ENCODE peak calls at places on chromosomes 12 and 14, in five cellular contexts. One of them, this sample, is unnamed.
A peak's percentile ranks its signal among the peaks of the same experiment; 100 is the strongest.

GRCh38 chr14:99261916-99262787 is 9.8 kb downstream of the BCL11B start:
- DNase-seq in GM12878: no peak
- DNase-seq in H1: no peak
- DNase-seq in HepG2: no peak
- DNase-seq in NT2/D1: no peak
- DNase-seq in this sample: no peak

GRCh38 chr14:80403036-80403435 is 191.7 kb upstream of the DIO2 start:
- DNase-seq in H1: no peak
- DNase-seq in HepG2: no peak
- DNase-seq in NT2/D1: no peak
- DNase-seq in GM12878: no peak
- DNase-seq in this sample: no peak

GRCh38 chr14:100591453-100592371 is 4.5 kb upstream of the BEGAIN start:
- DNase-seq in GM12878: no peak
- DNase-seq in HepG2: no peak
- DNase-seq in NT2/D1: no peak
- DNase-seq in H1: no peak
- DNase-seq in this sample: no peak

GRCh38 chr12:1204581-1205121 is 213.6 kb downstream of the ERC1 start:
- DNase-seq in GM12878: peak; percentile 56
- DNase-seq in NT2/D1: no peak
- DNase-seq in H1: no peak
- DNase-seq in HepG2: no peak
- DNase-seq in this sample: no peak

GRCh38 chr14:96121660-96122395 is 82.7 kb downstream of the C14orf132 start:
- DNase-seq in GM12878: no peak
- DNase-seq in NT2/D1: no peak
- DNase-seq in H1: no peak
- DNase-seq in HepG2: no peak
- DNase-seq in this sample: no peak

GRCh38 chr12:49897276-49897675 is 6.4 kb downstream of the FAIM2 start:
- DNase-seq in GM12878: no peak
- DNase-seq in H1: no peak
- DNase-seq in HepG2: no peak
- DNase-seq in NT2/D1: no peak
- DNase-seq in this sample: no peak

GRCh38 chr12:132524405-132524804 is 34.5 kb downstream of the FBRSL1 start:
- DNase-seq in NT2/D1: no peak
- DNase-seq in GM12878: no peak
- DNase-seq in HepG2: no peak
- DNase-seq in H1: no peak
- DNase-seq in this sample: no peak

GRCh38 chr12:59823535-59823934 is 227.7 kb downstream of the SLC16A7 start:
- DNase-seq in GM12878: no peak
- DNase-seq in H1: no peak
- DNase-seq in NT2/D1: no peak
- DNase-seq in HepG2: no peak
- DNase-seq in this sample: no peak

GRCh38 chr14:91484186-91484585 is 25.9 kb downstream of the PPP4R3A start:
- DNase-seq in H1: no peak
- DNase-seq in HepG2: no peak
- DNase-seq in GM12878: no peak
- DNase-seq in NT2/D1: no peak
- DNase-seq in this sample: no peak

GRCh38 chr12:66032739-66033138 is 97.8 kb downstream of the LLPH start:
- DNase-seq in NT2/D1: no peak
- DNase-seq in H1: no peak
- DNase-seq in HepG2: no peak
- DNase-seq in GM12878: no peak
- DNase-seq in this sample: no peak

GRCh38 chr14:77043984-77044485 is 15.5 kb upstream of the IRF2BPL start:
- DNase-seq in NT2/D1: no peak
- DNase-seq in HepG2: no peak
- DNase-seq in H1: no peak
- DNase-seq in GM12878: no peak
- DNase-seq in this sample: no peak

GRCh38 chr14:38992067-38992835 is 110.8 kb downstream of the SEC23A start:
- DNase-seq in HepG2: no peak
- DNase-seq in GM12878: no peak
- DNase-seq in H1: no peak
- DNase-seq in NT2/D1: no peak
- DNase-seq in this sample: no peak

GRCh38 chr14:86675059-86675458 is 1145.1 kb downstream of the FLRT2 start:
- DNase-seq in HepG2: no peak
- DNase-seq in NT2/D1: no peak
- DNase-seq in H1: no peak
- DNase-seq in GM12878: no peak
- DNase-seq in this sample: no peak

GRCh38 chr14:65637780-65638179 is 225.2 kb downstream of the FUT8 start:
- DNase-seq in H1: no peak
- DNase-seq in GM12878: peak; percentile 72
- DNase-seq in HepG2: no peak
- DNase-seq in NT2/D1: no peak
- DNase-seq in this sample: no peak

GRCh38 chr14:78196323-78196722 is 26.1 kb downstream of the NRXN3 start:
- DNase-seq in GM12878: no peak
- DNase-seq in H1: no peak
- DNase-seq in NT2/D1: no peak
- DNase-seq in HepG2: no peak
- DNase-seq in this sample: no peak

GRCh38 chr12:113899844-113900471 is 66.2 kb downstream of the RBM19 start:
- DNase-seq in HepG2: no peak
- DNase-seq in H1: no peak
- DNase-seq in NT2/D1: no peak
- DNase-seq in GM12878: no peak
- DNase-seq in this sample: no peak

GRCh38 chr12:123150804-123151678 is at the start of gene PITPNM2:
- DNase-seq in NT2/D1: no peak
- DNase-seq in GM12878: no peak
- DNase-seq in HepG2: no peak
- DNase-seq in H1: no peak
- DNase-seq in this sample: peak; percentile 69

GRCh38 chr14:100692859-100693558 is 33.7 kb upstream of the DLK1 start:
- DNase-seq in GM12878: no peak
- DNase-seq in H1: peak; percentile 15
- DNase-seq in HepG2: peak; percentile 65
- DNase-seq in NT2/D1: no peak
- DNase-seq in this sample: no peak

GRCh38 chr14:77189479-77189878 is 7.9 kb downstream of the TMEM63C start:
- DNase-seq in GM12878: no peak
- DNase-seq in H1: no peak
- DNase-seq in NT2/D1: no peak
- DNase-seq in HepG2: no peak
- DNase-seq in this sample: no peak

GRCh38 chr12:130775953-130776856 is 60.1 kb upstream of the RIMBP2 start:
- DNase-seq in GM12878: no peak
- DNase-seq in HepG2: peak; percentile 97
- DNase-seq in NT2/D1: no peak
- DNase-seq in H1: no peak
- DNase-seq in this sample: no peak
- TF ChIP-seq SUZ12 in GM12878: no peak
- TF ChIP-seq SUZ12 in HepG2: no peak
- TF ChIP-seq SUZ12 in NT2/D1: no peak
- TF ChIP-seq SUZ12 in H1: no peak
- TF ChIP-seq SUZ12 in this sample: no peak

DNA sequence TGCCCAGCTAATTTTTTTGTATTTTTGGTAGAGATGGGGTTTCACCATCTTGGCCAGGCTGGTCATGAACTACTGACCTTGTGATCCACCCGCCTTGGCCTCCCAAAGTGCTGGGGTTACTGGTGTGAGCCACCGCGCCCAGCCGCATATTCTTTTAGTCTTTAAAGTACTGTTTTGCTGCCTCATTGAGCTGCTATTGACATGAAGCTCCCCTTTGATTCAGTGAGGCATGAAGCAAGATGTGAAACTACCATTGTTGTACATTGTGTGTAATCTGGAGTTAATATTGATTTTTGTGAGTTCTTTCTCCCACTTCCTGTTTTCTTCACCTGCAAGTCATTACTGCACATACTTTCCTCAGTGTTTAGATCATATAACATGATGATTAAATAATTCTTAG is 80.8 kb downstream of the MNAT1 start:
- DNase-seq in H1: no peak
- DNase-seq in HepG2: peak; percentile 89
- DNase-seq in GM12878: peak; percentile 69
- DNase-seq in NT2/D1: no peak
- DNase-seq in this sample: no peak
- TF ChIP-seq SUZ12 in H1: no peak
- TF ChIP-seq SUZ12 in HepG2: no peak
- TF ChIP-seq SUZ12 in GM12878: no peak
- TF ChIP-seq SUZ12 in NT2/D1: no peak
- TF ChIP-seq SUZ12 in this sample: no peak

GRCh38 chr14:104978774-104979691 is 859 bp upstream of the AHNAK2 start:
- DNase-seq in NT2/D1: no peak
- DNase-seq in HepG2: no peak
- DNase-seq in GM12878: no peak
- DNase-seq in H1: no peak
- DNase-seq in this sample: no peak

GRCh38 chr14:104975481-104976197 is 2.5 kb downstream of the AHNAK2 start:
- DNase-seq in H1: no peak
- DNase-seq in GM12878: no peak
- DNase-seq in NT2/D1: no peak
- DNase-seq in HepG2: no peak
- DNase-seq in this sample: no peak

GRCh38 chr14:104977681-104978647 is at the start of gene AHNAK2:
- DNase-seq in HepG2: peak; percentile 69
- DNase-seq in NT2/D1: peak; percentile 56
- DNase-seq in H1: peak; percentile 59
- DNase-seq in GM12878: no peak
- DNase-seq in this sample: peak; percentile 94

GRCh38 chr14:104976198-104977007 is 1.8 kb downstream of the AHNAK2 start:
- DNase-seq in HepG2: peak; percentile 66
- DNase-seq in GM12878: peak; percentile 5
- DNase-seq in H1: no peak
- DNase-seq in NT2/D1: no peak
- DNase-seq in this sample: peak; percentile 82

DNA sequence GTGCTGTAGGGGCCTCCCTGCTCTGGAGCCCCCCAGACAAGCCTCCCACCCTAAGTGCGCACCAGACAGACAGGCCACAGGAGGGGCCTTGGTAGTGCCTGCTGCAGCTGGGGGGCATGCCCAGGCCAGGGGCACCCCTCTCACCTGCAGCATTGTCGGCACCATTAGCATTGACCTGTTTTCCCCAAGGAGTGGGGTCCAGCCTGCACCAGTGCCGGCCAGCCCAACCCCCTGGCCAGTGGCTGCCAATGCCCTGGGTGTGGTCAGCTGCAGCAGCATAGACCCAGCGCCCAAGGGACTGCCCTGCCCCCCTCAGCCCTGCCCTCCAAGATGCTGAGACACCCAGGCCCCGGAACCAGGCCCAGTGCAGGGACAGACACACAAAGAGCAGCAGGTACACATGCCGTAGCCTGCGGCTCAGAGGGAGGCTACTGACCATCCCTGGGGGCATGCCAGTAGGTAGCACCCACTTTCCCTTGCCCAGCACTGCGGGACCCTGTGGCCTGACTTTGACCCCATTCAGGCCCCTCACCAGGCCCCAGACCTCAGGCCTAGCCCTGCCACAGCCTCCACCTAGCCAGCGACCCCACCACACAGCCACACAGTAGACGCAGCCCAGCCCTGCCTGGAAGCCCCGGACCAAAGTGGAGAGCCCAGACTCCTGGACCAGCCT is 1.0 kb downstream of the AHNAK2 start:
- DNase-seq in GM12878: no peak
- DNase-seq in NT2/D1: no peak
- DNase-seq in HepG2: no peak
- DNase-seq in H1: no peak
- DNase-seq in this sample: no peak
- TF ChIP-seq SUZ12 in GM12878: no peak
- TF ChIP-seq SUZ12 in NT2/D1: no peak
- TF ChIP-seq SUZ12 in HepG2: no peak
- TF ChIP-seq SUZ12 in H1: no peak
- TF ChIP-seq SUZ12 in this sample: no peak

GRCh38 chr12:10179871-10180270 is 1.0 kb downstream of the TMEM52B start:
- DNase-seq in GM12878: no peak
- DNase-seq in NT2/D1: no peak
- DNase-seq in H1: no peak
- DNase-seq in HepG2: no peak
- DNase-seq in this sample: no peak
- TF ChIP-seq SUZ12 in GM12878: no peak
- TF ChIP-seq SUZ12 in NT2/D1: no peak
- TF ChIP-seq SUZ12 in H1: no peak
- TF ChIP-seq SUZ12 in HepG2: no peak
- TF ChIP-seq SUZ12 in this sample: no peak

DNA sequence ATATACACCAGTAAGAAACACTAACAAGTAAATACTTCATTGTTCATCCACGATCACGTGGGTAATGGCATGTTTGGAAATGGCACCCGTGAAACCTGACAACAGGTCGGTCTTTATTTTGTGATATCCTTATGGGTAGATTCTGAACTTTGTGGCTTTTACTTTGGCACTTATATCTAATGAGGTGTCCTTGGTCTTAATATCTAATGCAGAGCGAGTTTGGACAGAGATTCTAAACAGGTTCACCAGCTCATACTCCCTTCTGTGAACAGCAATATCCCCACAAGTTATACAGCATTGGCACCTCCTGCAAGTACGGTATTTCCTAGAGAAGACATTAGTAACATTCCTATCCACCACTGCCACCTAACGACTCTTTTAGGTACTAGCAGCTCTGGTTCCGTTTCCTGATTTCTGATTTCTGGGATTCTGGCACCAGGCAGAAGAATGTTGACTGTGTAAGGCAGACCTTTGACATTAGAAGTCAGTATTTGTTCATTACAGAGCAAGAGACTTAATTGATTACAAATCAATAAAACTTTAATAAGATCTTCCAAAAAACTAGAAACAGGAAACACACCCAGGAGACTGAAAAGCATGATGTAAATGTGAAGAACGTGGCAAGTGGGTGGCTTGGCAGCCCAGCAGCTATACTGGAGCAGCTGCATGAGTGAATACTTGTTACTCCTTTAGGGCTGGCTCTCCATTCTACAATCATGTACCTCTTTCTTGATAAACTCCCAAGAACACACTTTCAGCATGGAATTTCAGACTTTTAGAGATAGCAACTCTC is 2.5 kb downstream of the ANG start:
- DNase-seq in HepG2: peak; percentile 84
- DNase-seq in NT2/D1: no peak
- DNase-seq in GM12878: peak; percentile 44
- DNase-seq in H1: no peak
- DNase-seq in this sample: peak; percentile 65
- TF ChIP-seq SUZ12 in HepG2: no peak
- TF ChIP-seq SUZ12 in NT2/D1: no peak
- TF ChIP-seq SUZ12 in GM12878: no peak
- TF ChIP-seq SUZ12 in H1: no peak
- TF ChIP-seq SUZ12 in this sample: no peak